ENCODE peak calls at places on chromosome 7, in seven cellular contexts. U, R, S, L, M, Y and G are unnamed samples. For H3K4me1, the result is how much of the 10 kb centered on the place peaks cover.

GRCh38 chr7:43232376-43232775 is 119.9 kb downstream of the HECW1 start:
- DNase-seq in U (no peak), R (no peak), S (no peak), L (no peak), M (no peak), Y (no peak), G (no peak)

GRCh38 chr7:32803742-32804141 is 87.8 kb downstream of the KBTBD2 start:
- DNase-seq in U (no peak), R (no peak), S (no peak), L (no peak), M (no peak), Y (no peak), G (no peak)

GRCh38 chr7:130400120-130400572 is 19.9 kb downstream of the CPA1 start:
- DNase-seq in U (no peak), R (no peak), S (no peak), L (no peak), M (no peak), Y (no peak), G (no peak)

GRCh38 chr7:155193716-155194115 is 104.0 kb upstream of the INSIG1 start:
- DNase-seq in U (no peak), R (no peak), S (no peak), L (no peak), M (no peak), Y (no peak), G (no peak)

GRCh38 chr7:5408777-5409176 is 14.9 kb downstream of the TNRC18 start:
- DNase-seq in U (no peak), R (no peak), S (no peak), L (no peak), M (no peak), Y (no peak), G (peak)

GRCh38 chr7:129258649-129259389 is 34.0 kb downstream of the AHCYL2 start:
- DNase-seq in U (no peak), R (no peak), S (no peak), L (no peak), M (no peak), Y (no peak), G (no peak)

GRCh38 chr7:1663857-1664651 is 6.0 kb upstream of the ELFN1 start:
- DNase-seq in U (peak), R (peak), S (peak), L (peak), M (no peak), Y (no peak), G (no peak)

GRCh38 chr7:80392229-80393169 is 119.4 kb downstream of the GNAT3 start:
- DNase-seq in U (no peak), R (no peak), S (peak), L (no peak), M (no peak), Y (no peak), G (no peak)

GRCh38 chr7:51019891-51020855 is 237.5 kb upstream of the GRB10 start:
- DNase-seq in U (no peak), R (no peak), S (no peak), L (no peak), M (peak), Y (no peak), G (no peak)

GRCh38 chr7:40148671-40149070 is 13.9 kb downstream of the SUGCT start:
- DNase-seq in U (no peak), R (no peak), S (no peak), L (no peak), M (no peak), Y (no peak), G (no peak)

GRCh38 chr7:28755255-28755654 is 202.9 kb downstream of the TRIL start:
- DNase-seq in U (no peak), R (no peak), S (no peak), L (peak), M (no peak), Y (no peak), G (no peak)

GRCh38 chr7:92691578-92691977 is 101.4 kb upstream of the FAM133B start:
- DNase-seq in U (no peak), R (no peak), S (peak), L (no peak), M (no peak), Y (no peak), G (no peak)

GRCh38 chr7:100357131-100357561 is 771 bp upstream of the PILRB start:
- DNase-seq in U (no peak), R (no peak), S (peak), L (peak), M (no peak), Y (no peak), G (no peak)

GRCh38 chr7:139916717-139917395 is 87.8 kb downstream of the TBXAS1 start:
- DNase-seq in U (no peak), R (no peak), S (no peak), L (no peak), M (no peak), Y (no peak), G (no peak)

GRCh38 chr7:152341039-152341913 is 94.5 kb downstream of the KMT2C start:
- DNase-seq in U (no peak), R (no peak), S (peak), L (no peak), M (peak), Y (no peak), G (peak)

GRCh38 chr7:101018271-101019167 is 1.4 kb upstream of the MUC17 start:
- DNase-seq in U (no peak), R (peak), S (no peak), L (no peak), M (no peak), Y (no peak), G (peak)

GRCh38 chr7:22154130-22154529 is 202.8 kb downstream of the RAPGEF5 start:
- DNase-seq in U (no peak), R (no peak), S (peak), L (no peak), M (no peak), Y (no peak), G (no peak)

GRCh38 chr7:143485091-143485490 is 7.4 kb downstream of the TAS2R41 start:
- DNase-seq in U (no peak), R (no peak), S (no peak), L (no peak), M (no peak), Y (no peak), G (no peak)

GRCh38 chr7:140062118-140062527 is 628 bp downstream of the PARP12 start:
- DNase-seq in U (peak), R (peak), S (no peak), L (no peak), M (no peak), Y (peak), G (peak)

GRCh38 chr7:15625456-15625855 is 61.0 kb downstream of the MEOX2 start:
- DNase-seq in U (no peak), R (no peak), S (no peak), L (no peak), M (no peak), Y (no peak), G (no peak)

GRCh38 chr7:130943336-130943901 is 209.4 kb upstream of the KLF14 start:
- DNase-seq in U (no peak), R (no peak), S (no peak), L (no peak), M (no peak), Y (no peak), G (peak)

GRCh38 chr7:114789161-114789560 is 132.7 kb upstream of the MDFIC start:
- DNase-seq in U (no peak), R (no peak), S (no peak), L (no peak), M (no peak), Y (no peak), G (no peak)

GRCh38 chr7:47435889-47436312 is 146.0 kb downstream of the TNS3 start:
- DNase-seq in U (peak), R (peak), S (peak), L (no peak), M (no peak), Y (peak), G (no peak)

GRCh38 chr7:1940863-1941262 is 270.8 kb downstream of the ELFN1 start:
- DNase-seq in U (peak), R (peak), S (no peak), L (no peak), M (no peak), Y (peak), G (no peak)

GRCh38 chr7:27260211-27260610 is 17.6 kb downstream of the EVX1 start:
- DNase-seq in U (no peak), R (no peak), S (no peak), L (no peak), M (no peak), Y (no peak), G (no peak)

GRCh38 chr7:75968561-75969001 is 25.8 kb downstream of the TMEM120A start:
- DNase-seq in U (peak), R (peak), S (no peak), L (no peak), M (no peak), Y (no peak), G (no peak)

GRCh38 chr7:75968012-75968411 is 26.4 kb downstream of the TMEM120A start:
- DNase-seq in U (no peak), R (peak), S (no peak), L (peak), M (no peak), Y (no peak), G (no peak)

GRCh38 chr7:75967055-75967454 is 27.3 kb downstream of the TMEM120A start:
- DNase-seq in U (no peak), R (peak), S (no peak), L (no peak), M (no peak), Y (no peak), G (no peak)

GRCh38 chr7:75966209-75966961 is 28.0 kb downstream of the TMEM120A start:
- DNase-seq in U (peak), R (peak), S (peak), L (peak), M (no peak), Y (peak), G (no peak)

GRCh38 chr7:75967573-75967997 is 26.8 kb downstream of the TMEM120A start:
- DNase-seq in U (no peak), R (peak), S (peak), L (no peak), M (no peak), Y (no peak), G (no peak)
- H3K4me1 ChIP-seq in U (half or more), R (half or more), S (under half), L (half or more), M (under half), Y (half or more), G (under half)

GRCh38 chr7:151311294-151311864 is 30.2 kb upstream of the NUB1 start:
- DNase-seq in U (no peak), R (no peak), S (no peak), L (no peak), M (no peak), Y (no peak), G (no peak)
- TF ChIP-seq CTCF in U (no peak), R (no peak), S (peak), L (no peak), M (no peak), Y (no peak), G (peak)

DNA sequence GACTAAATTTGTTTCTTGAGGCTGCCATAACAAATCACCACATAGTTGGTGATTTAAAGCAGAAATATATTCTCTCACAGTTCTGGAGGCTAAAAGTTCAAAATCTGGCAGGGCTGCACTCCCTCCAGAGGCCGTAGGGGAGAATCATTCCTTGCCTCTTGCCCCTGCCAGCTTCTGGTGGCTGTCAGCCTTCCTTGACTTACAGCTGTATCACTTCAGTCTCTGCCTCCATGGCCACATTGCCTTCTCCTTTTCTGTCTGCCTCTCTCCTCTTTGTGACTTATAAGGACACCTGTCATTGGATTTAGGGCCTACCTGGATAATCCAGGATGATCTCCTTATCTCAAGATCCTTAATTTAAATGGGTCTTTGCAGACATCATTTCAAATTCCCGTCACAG is 5.8 kb upstream of the LRRC4 start:
- DNase-seq in U (no peak), R (no peak), S (no peak), L (no peak), M (no peak), Y (no peak), G (no peak)
- H3K27ac ChIP-seq in U (no peak), R (no peak), S (no peak), L (no peak), M (no peak), Y (no peak), G (no peak)

GRCh38 chr7:157003445-157004049 is 6.9 kb downstream of the MNX1 start:
- DNase-seq in U (no peak), R (no peak), S (peak), L (no peak), M (no peak), Y (no peak), G (no peak)
- H3K4me1 ChIP-seq in U (under half), R (under half), S (under half), L (half or more), M (under half), Y (half or more), G (under half)

DNA sequence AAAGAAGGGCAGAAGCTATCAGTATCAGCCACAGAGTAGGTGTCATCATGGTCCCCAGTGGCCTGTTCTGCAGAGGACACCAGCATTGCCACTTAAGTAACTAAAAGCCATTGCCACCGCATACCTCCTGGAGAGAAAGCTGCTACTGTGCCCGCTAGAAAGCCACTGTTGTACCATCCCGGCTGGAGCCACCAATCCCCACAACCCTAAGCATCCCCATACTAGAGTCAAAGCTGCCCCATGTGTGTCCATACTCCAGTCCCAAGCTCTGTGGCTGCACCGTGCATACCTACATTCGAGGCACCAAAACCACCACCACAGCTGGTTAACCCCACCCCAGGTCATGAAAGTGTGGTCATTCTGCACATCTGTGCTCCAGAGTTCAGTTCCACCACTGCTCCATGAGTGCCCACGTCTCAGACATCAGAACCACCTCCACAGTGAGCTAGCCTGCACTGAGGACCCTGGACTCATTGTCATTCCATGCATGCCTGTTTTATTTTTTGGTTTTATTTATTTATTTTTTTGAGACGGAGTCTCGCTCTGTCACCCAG is 9.5 kb upstream of the SEPTIN14 start:
- DNase-seq in U (no peak), R (no peak), S (no peak), L (no peak), M (no peak), Y (no peak), G (no peak)
- TF ChIP-seq CTCF in U (no peak), R (no peak), S (no peak), L (no peak), M (no peak), Y (no peak), G (no peak)

DNA sequence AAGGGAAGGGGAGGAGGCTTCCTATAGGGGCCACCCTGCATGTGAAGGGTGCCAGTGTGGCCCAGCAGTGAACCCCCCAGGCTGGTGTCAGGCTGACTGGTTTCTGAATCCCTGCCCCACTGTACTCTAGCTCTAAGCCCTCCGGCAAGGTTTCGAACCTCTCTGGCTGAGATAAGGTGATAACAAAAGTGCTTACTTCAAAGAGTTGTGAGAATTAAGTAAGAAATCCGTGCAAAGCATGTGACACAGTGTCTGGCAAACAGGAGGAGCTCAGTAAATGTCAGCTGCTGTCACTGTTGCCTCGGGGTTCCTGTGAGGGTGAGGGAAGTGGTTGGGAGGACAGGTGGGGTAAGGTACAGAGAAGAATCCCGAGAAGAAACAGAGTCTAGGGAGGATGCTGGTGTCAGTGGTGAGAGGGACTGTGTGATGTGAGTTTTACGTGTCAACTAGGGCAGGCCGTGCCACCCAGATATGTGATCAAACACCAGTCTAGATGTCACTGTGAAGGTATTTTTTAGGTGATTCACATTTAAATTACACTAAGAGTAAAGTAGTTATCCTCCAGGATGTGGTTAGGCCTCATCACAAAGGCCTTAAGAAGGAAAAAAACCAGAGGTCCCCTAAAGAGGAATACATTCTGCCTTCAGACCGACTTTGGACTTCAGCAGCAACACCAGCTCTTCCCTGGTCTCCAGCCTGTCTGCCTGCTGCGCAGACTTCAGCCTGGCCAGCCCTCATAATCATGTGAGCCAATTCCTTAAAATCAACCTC is 64.4 kb downstream of the BPGM start:
- DNase-seq in U (no peak), R (no peak), S (no peak), L (no peak), M (no peak), Y (no peak), G (peak)
- H3K27ac ChIP-seq in U (no peak), R (no peak), S (no peak), L (no peak), M (no peak), Y (no peak), G (no peak)

GRCh38 chr7:191105-192034 is 1.0 kb upstream of the FAM20C start:
- DNase-seq in U (peak), R (no peak), S (peak), L (no peak), M (no peak), Y (peak), G (peak)

GRCh38 chr7:190196-190595 is 2.2 kb upstream of the FAM20C start:
- DNase-seq in U (no peak), R (no peak), S (no peak), L (no peak), M (no peak), Y (no peak), G (no peak)

GRCh38 chr7:192701-193536 is 548 bp downstream of the FAM20C start:
- DNase-seq in U (no peak), R (no peak), S (peak), L (no peak), M (peak), Y (no peak), G (no peak)

GRCh38 chr7:193538-194256 is 1.3 kb downstream of the FAM20C start:
- DNase-seq in U (no peak), R (no peak), S (peak), L (no peak), M (no peak), Y (no peak), G (no peak)

GRCh38 chr7:192035-192649 is at the start of gene FAM20C:
- DNase-seq in U (peak), R (peak), S (peak), L (peak), M (peak), Y (peak), G (no peak)
- H3K4me1 ChIP-seq in U (under half), R (under half), S (under half), L (under half), M (under half), Y (half or more), G (under half)

GRCh38 chr7:94888542-94888941 is 18.9 kb upstream of the PPP1R9A start:
- DNase-seq in U (no peak), R (no peak), S (no peak), L (no peak), M (peak), Y (no peak), G (no peak)
- TF ChIP-seq CTCF in U (no peak), R (no peak), S (peak), L (no peak), M (no peak), Y (peak), G (no peak)